ENCODE peak calls at places on chromosome 2, in nine cellular contexts. F is lower leg skin, M is GM12892, G is GM12878, P is spleen, J is transverse colon, B is tibial nerve, A is upper lobe of left lung, T is Peyer's patch. H is an unnamed sample.

GRCh38 chr2:231176061-231176460 is 22.4 kb upstream of the ARMC9 start:
- DNase-seq in T (no peak), G (no peak), M (no peak), F (no peak), P (no peak), B (no peak), J (no peak), A (no peak), H (no peak)

GRCh38 chr2:71578665-71579371 is 125.5 kb downstream of the DYSF start:
- DNase-seq in A (no peak), B (peak), P (no peak), F (peak), T (no peak), G (no peak), M (no peak), J (peak), H (no peak)

GRCh38 chr2:195706161-195706900 is 49.3 kb downstream of the SLC39A10 start:
- DNase-seq in M (no peak), B (no peak), P (no peak), A (no peak), F (no peak), T (no peak), J (no peak), G (no peak), H (no peak)

GRCh38 chr2:85504434-85505261 is 34.3 kb upstream of the MAT2A start:
- DNase-seq in G (no peak), P (no peak), M (no peak), T (no peak), B (peak), F (peak), A (no peak), J (no peak), H (peak)

GRCh38 chr2:177880278-177880677 is 192.3 kb downstream of the PDE11A start:
- DNase-seq in M (no peak), P (no peak), J (no peak), F (no peak), G (no peak), A (no peak), T (no peak), B (no peak), H (no peak)

GRCh38 chr2:127407091-127407490 is 11.1 kb upstream of the PROC start:
- DNase-seq in M (no peak), A (no peak), P (no peak), T (peak), F (no peak), B (no peak), J (no peak), G (no peak), H (no peak)

GRCh38 chr2:197998702-197999101 is 194.3 kb downstream of the PLCL1 start:
- DNase-seq in A (no peak), J (no peak), F (no peak), T (no peak), P (no peak), M (no peak), G (no peak), B (no peak), H (no peak)

GRCh38 chr2:23596316-23596885 is 211.4 kb downstream of the KLHL29 start:
- DNase-seq in J (no peak), T (no peak), P (no peak), F (no peak), A (no peak), M (no peak), G (no peak), B (no peak), H (no peak)

GRCh38 chr2:38792751-38793150 is 14.7 kb downstream of the GEMIN6 start:
- DNase-seq in P (no peak), G (no peak), T (no peak), J (no peak), F (no peak), A (no peak), M (no peak), B (no peak), H (no peak)

GRCh38 chr2:60505240-60505639 is 48.2 kb downstream of the BCL11A start:
- DNase-seq in M (no peak), J (no peak), B (no peak), A (no peak), F (no peak), T (no peak), G (no peak), P (no peak), H (no peak)

GRCh38 chr2:175176624-175177023 is 4.9 kb downstream of the ATP5MC3 start:
- DNase-seq in J (no peak), F (no peak), G (no peak), B (no peak), A (no peak), T (no peak), P (no peak), M (no peak), H (no peak)

GRCh38 chr2:175181104-175181876 is at the start of gene ATP5MC3:
- DNase-seq in A (peak), M (peak), J (peak), T (peak), B (peak), F (peak), P (peak), G (peak), H (peak)

GRCh38 chr2:175183674-175184073 is 2.2 kb upstream of the ATP5MC3 start:
- DNase-seq in G (no peak), J (no peak), T (no peak), F (no peak), A (no peak), B (no peak), M (no peak), P (no peak), H (no peak)

GRCh38 chr2:175180701-175181103 is 808 bp downstream of the ATP5MC3 start:
- DNase-seq in G (no peak), J (peak), B (no peak), T (peak), P (no peak), F (peak), A (no peak), M (peak), H (peak)

GRCh38 chr2:175181877-175182308 is 383 bp upstream of the ATP5MC3 start:
- DNase-seq in J (no peak), B (no peak), M (no peak), A (no peak), G (no peak), P (no peak), F (no peak), T (no peak), H (no peak)
- TF ChIP-seq POLR2A in J (no peak), B (no peak), M (no peak), A (no peak), G (no peak), P (no peak), F (no peak), T (no peak), H (no peak)

GRCh38 chr2:210169871-210170441 is 1.3 kb downstream of the KANSL1L start:
- DNase-seq in F (no peak), M (no peak), B (no peak), G (peak), A (no peak), T (no peak), P (no peak), J (no peak), H (peak)

GRCh38 chr2:210172219-210172575 is 988 bp upstream of the KANSL1L start:
- DNase-seq in F (no peak), A (no peak), B (no peak), P (no peak), J (no peak), T (no peak), M (no peak), G (no peak), H (no peak)

GRCh38 chr2:210171309-210172218 is at the start of gene KANSL1L:
- DNase-seq in P (peak), M (peak), G (peak), T (peak), B (peak), J (peak), A (peak), F (peak), H (peak)

GRCh38 chr2:210174086-210174485 is 2.9 kb upstream of the KANSL1L start:
- DNase-seq in M (no peak), T (no peak), F (no peak), B (no peak), P (no peak), G (no peak), J (no peak), A (no peak), H (no peak)

GRCh38 chr2:210170442-210171303 is 536 bp downstream of the KANSL1L start:
- DNase-seq in M (peak), P (peak), T (peak), F (peak), A (peak), B (peak), G (peak), J (peak), H (peak)
- TF ChIP-seq POLR2A in M (peak), P (peak), T (peak), F (peak), A (peak), B (peak), G (peak), J (peak), H (peak)

GRCh38 chr2:51409920-51410319 is 378.0 kb upstream of the NRXN1 start:
- DNase-seq in M (no peak), T (no peak), B (no peak), G (no peak), A (no peak), P (no peak), F (no peak), J (no peak), H (no peak)
- TF ChIP-seq POLR2A in M (no peak), T (no peak), B (no peak), G (no peak), A (no peak), P (no peak), F (no peak), J (no peak), H (no peak)

DNA sequence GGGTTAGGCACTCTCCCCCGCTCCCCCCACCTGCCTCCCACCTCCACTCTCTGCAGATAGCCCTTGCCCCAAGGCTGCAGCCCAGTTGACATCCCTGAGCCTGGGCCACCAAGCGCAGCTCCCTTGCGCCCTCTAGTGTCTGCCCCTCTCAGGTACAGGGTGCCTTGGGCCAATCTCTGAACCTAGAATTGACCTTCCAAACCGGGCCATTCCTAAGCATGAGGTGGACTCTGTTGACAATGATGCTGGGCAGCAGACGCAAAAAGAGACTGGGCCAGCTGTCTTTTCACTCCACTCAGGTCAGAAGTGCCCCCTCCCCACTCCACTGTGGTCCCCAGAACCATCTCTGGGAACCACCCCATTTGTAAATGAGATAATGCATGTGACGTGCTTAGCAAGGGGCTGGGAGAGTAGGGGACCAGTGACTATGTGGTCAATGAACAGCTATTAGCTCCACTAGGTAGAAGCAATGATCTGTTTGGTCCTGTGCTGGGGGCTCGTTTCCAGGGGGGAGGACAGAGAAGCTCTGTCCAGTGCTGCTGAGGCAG is 43.3 kb upstream of the PLB1 start:
- DNase-seq in A (peak), F (peak), J (peak), M (peak), G (no peak), B (peak), T (peak), P (peak), H (peak)
- TF ChIP-seq POLR2A in A (no peak), F (no peak), J (no peak), M (no peak), G (no peak), B (no peak), T (no peak), P (no peak), H (no peak)

GRCh38 chr2:17518212-17519154 is at the start of gene RAD51AP2:
- DNase-seq in A (peak), M (peak), P (peak), J (peak), G (peak), F (peak), B (peak), T (peak), H (peak)
- TF ChIP-seq POLR2A in A (no peak), M (peak), P (no peak), J (no peak), G (peak), F (no peak), B (peak), T (no peak), H (no peak)